ENCODE peak calls at places on chromosomes 16 and 17, in eight cellular contexts. X is H9, R is H1, Z is heart left ventricle, O is AG04450, I is transverse colon, P is prostate gland, V is stomach. T is an unnamed sample.

GRCh38 chr17:31575043-31575442 is 183.6 kb downstream of the RAB11FIP4 start:
- DNase-seq in X (no peak), R (no peak), Z (no peak), O (no peak), I (no peak), P (no peak), V (no peak), T (no peak)

GRCh38 chr17:19386276-19386863 is 620 bp downstream of the MFAP4 start:
- DNase-seq in X (no peak), R (no peak), Z (no peak), O (peak; percentile 50), I (peak; percentile 62), P (no peak), V (peak; percentile 51), T (no peak)

GRCh38 chr16:27405546-27406451 is 3.8 kb downstream of the IL21R start:
- DNase-seq in X (no peak), R (no peak), Z (no peak), O (no peak), I (no peak), P (no peak), V (no peak), T (no peak)

GRCh38 chr16:83701494-83701893 is 106.3 kb upstream of the HSBP1 start:
- DNase-seq in X (peak; percentile 78), R (peak; percentile 92), Z (peak; percentile 22), O (peak; percentile 16), I (no peak), P (peak; percentile 8), V (no peak), T (no peak)

GRCh38 chr17:39709319-39709997 is 9.6 kb downstream of the ERBB2 start:
- DNase-seq in X (no peak), R (no peak), Z (no peak), O (no peak), I (no peak), P (no peak), V (no peak), T (no peak)

GRCh38 chr17:4230142-4230541 is 33.6 kb downstream of the ANKFY1 start:
- DNase-seq in X (no peak), R (no peak), Z (peak; percentile 47), O (peak; percentile 93), I (peak; percentile 34), P (peak; percentile 72), V (no peak), T (no peak)

GRCh38 chr16:51816929-51817328 is 665.9 kb upstream of the SALL1 start:
- DNase-seq in X (no peak), R (no peak), Z (no peak), O (no peak), I (no peak), P (no peak), V (no peak), T (no peak)

GRCh38 chr17:66087073-66087472 is 104.9 kb downstream of the CEP112 start:
- DNase-seq in X (no peak), R (no peak), Z (no peak), O (no peak), I (no peak), P (no peak), V (no peak), T (no peak)

GRCh38 chr17:29590979-29591736 is 1.7 kb upstream of the GIT1 start:
- DNase-seq in X (peak; percentile 78), R (no peak), Z (no peak), O (no peak), I (peak; percentile 42), P (no peak), V (no peak), T (no peak)

GRCh38 chr16:74226361-74226979 is 70.1 kb upstream of the PSMD7 start:
- DNase-seq in X (no peak), R (no peak), Z (no peak), O (no peak), I (no peak), P (no peak), V (no peak), T (no peak)

GRCh38 chr17:49063652-49064051 is 66.5 kb downstream of the IGF2BP1 start:
- DNase-seq in X (no peak), R (no peak), Z (no peak), O (no peak), I (peak; percentile 30), P (peak; percentile 7), V (no peak), T (no peak)

DNA sequence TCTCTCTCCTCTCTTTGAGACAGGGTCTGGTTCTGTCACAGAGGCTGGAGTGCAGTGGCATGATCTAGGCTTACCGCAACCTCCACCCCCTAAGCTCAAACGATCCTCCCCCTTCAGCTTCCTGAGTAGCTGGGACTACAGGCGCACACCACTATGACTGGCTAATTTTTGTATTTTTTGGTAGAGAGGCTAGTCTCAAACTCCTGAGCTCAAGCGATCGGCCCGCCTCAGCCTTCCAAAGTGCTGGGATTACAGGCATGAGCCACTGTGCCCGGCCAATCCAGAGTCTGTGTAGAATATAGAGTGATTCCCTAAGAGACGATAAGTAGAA is 65.8 kb upstream of the RPH3AL start:
- DNase-seq in X (no peak), R (no peak), Z (no peak), O (no peak), I (no peak), P (no peak), V (no peak), T (peak; percentile 46)
- TF ChIP-seq CTCF in X (no peak), R (no peak), Z (no peak), O (no peak), I (no peak), P (no peak), V (no peak), T (no peak)

GRCh38 chr16:57268804-57269800 is 15.4 kb downstream of the PLLP start:
- DNase-seq in X (no peak), R (no peak), Z (peak; percentile 64), O (no peak), I (peak; percentile 88), P (no peak), V (peak; percentile 95), T (no peak)

GRCh38 chr16:57264381-57264780 is 19.3 kb downstream of the ARL2BP start:
- DNase-seq in X (no peak), R (no peak), Z (no peak), O (no peak), I (no peak), P (no peak), V (no peak), T (no peak)

GRCh38 chr16:57265850-57266530 is 18.5 kb downstream of the PLLP start:
- DNase-seq in X (no peak), R (no peak), Z (peak; percentile 74), O (no peak), I (peak; percentile 82), P (peak; percentile 93), V (peak; percentile 93), T (no peak)

GRCh38 chr16:57264950-57265371 is 19.5 kb downstream of the PLLP start:
- DNase-seq in X (no peak), R (no peak), Z (no peak), O (no peak), I (peak; percentile 72), P (peak; percentile 77), V (peak; percentile 94), T (no peak)

DNA sequence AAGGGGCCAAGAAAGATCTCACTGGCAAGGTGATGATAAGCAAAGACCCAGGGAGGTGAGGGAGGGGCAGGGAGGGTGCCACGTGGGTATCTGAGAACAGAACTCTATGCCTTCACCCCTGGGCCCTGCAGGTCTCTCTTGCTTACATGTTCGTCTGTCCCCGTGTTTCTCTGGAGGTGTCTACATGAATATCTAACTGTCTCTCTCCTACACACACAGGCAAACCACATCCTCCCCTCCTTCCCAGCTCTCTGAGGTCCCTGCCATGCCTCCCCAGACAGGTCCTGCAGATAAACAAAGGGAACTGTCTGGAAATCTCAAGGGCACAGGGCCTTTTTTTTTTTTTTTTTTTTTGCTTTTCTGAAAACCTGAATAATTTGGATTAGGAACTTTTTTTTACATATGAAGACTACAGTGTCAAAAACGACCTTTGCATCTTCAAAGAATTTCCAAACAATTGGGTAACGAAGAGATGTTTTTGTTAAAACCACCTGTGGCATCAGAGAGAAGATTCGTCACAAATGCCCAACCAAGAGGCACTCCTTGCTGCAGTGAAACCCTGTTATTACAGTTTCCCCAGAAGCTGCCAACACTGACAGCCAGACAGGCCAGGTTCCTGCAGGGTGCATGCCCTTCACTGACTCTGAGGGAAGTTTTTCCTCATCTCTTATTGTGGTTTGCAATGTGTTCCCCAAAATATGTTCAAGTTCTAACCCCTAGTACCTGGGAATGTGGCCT is 17.8 kb downstream of the PLLP start:
- DNase-seq in X (no peak), R (no peak), Z (no peak), O (no peak), I (no peak), P (peak; percentile 33), V (peak; percentile 61), T (peak; percentile 32)
- H3K27ac ChIP-seq in X (no peak overlapping the region), R (no peak overlapping the region), Z (peak overlapping the region; percentile 72), O (no peak overlapping the region), I (peak overlapping the region; percentile 75), P (peak overlapping the region; percentile 79), V (peak overlapping the region; percentile 90), T (peak overlapping the region; percentile 57)

GRCh38 chr16:86044241-86044671 is 145.3 kb downstream of the IRF8 start:
- DNase-seq in X (peak; percentile 86), R (peak; percentile 93), Z (no peak), O (peak; percentile 23), I (peak; percentile 39), P (no peak), V (peak; percentile 31), T (peak; percentile 45)
- H3K27me3 ChIP-seq in X (no peaks in the 10 kb centered on the region), R (no peaks in the 10 kb centered on the region), Z (peaks cover 69% of the 10 kb centered on the region), O (peaks cover 57% of the 10 kb centered on the region), I (peaks cover 5% of the 10 kb centered on the region), P (peaks cover 12% of the 10 kb centered on the region), V (no peaks in the 10 kb centered on the region), T (peaks cover 9% of the 10 kb centered on the region)

GRCh38 chr16:2427526-2427925 is 1.7 kb upstream of the CCNF start:
- DNase-seq in X (no peak), R (no peak), Z (no peak), O (no peak), I (no peak), P (no peak), V (no peak), T (no peak)

GRCh38 chr16:2426941-2427361 is 2.3 kb upstream of the CCNF start:
- DNase-seq in X (no peak), R (no peak), Z (no peak), O (no peak), I (no peak), P (no peak), V (no peak), T (no peak)

GRCh38 chr16:2429037-2429770 is at the start of gene CCNF:
- DNase-seq in X (peak; percentile 98), R (peak; percentile 99), Z (peak; percentile 98), O (peak; percentile 75), I (peak; percentile 98), P (peak; percentile 97), V (peak; percentile 98), T (peak; percentile 97)

GRCh38 chr16:2428787-2429036 is 535 bp upstream of the CCNF start:
- DNase-seq in X (no peak), R (no peak), Z (no peak), O (no peak), I (no peak), P (no peak), V (no peak), T (no peak)

DNA sequence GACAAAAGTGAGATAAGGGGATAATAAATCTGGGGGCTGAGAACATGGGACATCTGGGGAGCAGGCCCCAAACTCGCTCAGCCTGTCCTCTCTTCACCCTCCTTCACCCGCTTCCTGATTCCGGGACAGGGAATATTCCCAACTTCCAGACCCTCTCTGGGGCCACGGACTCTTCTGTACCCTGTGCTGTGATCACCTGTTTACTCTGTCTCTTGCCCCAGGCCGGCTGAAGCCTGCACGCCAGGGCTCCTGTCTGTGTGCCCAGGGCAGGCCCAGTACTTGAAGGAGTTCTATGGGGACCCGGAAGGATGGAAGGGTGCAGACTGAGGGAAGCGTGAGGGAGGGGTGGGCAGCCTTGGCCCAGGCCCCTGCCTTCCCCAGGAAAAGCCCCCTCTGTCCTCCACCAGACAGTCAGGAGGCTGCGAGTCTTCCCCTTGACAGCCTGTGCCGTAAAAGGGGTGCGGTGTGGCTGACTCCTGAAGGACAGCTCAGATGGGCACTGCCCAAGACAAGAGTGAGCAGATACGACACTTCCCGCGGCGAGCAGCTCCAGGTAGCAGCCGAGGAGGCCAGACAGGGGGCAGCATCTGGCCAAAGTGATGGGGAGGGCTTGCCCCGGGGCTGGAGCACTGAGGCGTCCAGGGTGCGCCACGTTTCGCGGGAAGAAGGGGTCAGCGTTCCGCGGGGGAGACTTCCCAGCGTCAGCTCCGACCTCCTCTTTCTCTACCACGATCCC is 1.0 kb upstream of the CCNF start:
- DNase-seq in X (peak; percentile 76), R (peak; percentile 77), Z (no peak), O (no peak), I (peak; percentile 58), P (peak; percentile 16), V (peak; percentile 40), T (no peak)
- TF ChIP-seq CTCF in X (peak; percentile 47), R (peak; percentile 13), Z (peak; percentile 26), O (peak; percentile 42), I (peak; percentile 40), P (peak; percentile 56), V (no peak), T (no peak)